ENCODE peak calls at places on chromosomes 1 and 21, in four cellular contexts. V, B, X and L are unnamed samples.

GRCh38 chr1:22139817-22140216 is 3.1 kb downstream of the WNT4 start:
- DNase-seq in V (no peak), B (no peak), X (no peak), L (no peak)

GRCh38 chr1:201448981-201449380 is 20.0 kb downstream of the PHLDA3 start:
- DNase-seq in V (no peak), B (no peak), X (peak), L (no peak)

GRCh38 chr1:39394598-39394997 is 96.8 kb upstream of the BMP8A start:
- DNase-seq in V (no peak), B (no peak), X (no peak), L (peak)

GRCh38 chr1:100699744-100700143 is 19.8 kb upstream of the VCAM1 start:
- DNase-seq in V (no peak), B (no peak), X (no peak), L (no peak)

GRCh38 chr1:33012165-33012564 is 24.5 kb downstream of the AK2 start:
- DNase-seq in V (no peak), B (no peak), X (no peak), L (no peak)

GRCh38 chr1:115701090-115701489 is 59.3 kb downstream of the VANGL1 start:
- DNase-seq in V (no peak), B (no peak), X (no peak), L (no peak)

GRCh38 chr1:178411756-178412399 is 84.9 kb downstream of the CLEC20A start:
- DNase-seq in V (no peak), B (no peak), X (no peak), L (no peak)

GRCh38 chr1:202007703-202008489 is 2.5 kb upstream of the ELF3 start:
- DNase-seq in V (no peak), B (peak), X (no peak), L (peak)

GRCh38 chr1:13498553-13498952 is 15.2 kb downstream of the LRRC38 start:
- DNase-seq in V (no peak), B (no peak), X (no peak), L (no peak)

GRCh38 chr1:77220687-77221463 is 1.6 kb upstream of the PIGK start:
- DNase-seq in V (no peak), B (no peak), X (no peak), L (no peak)

GRCh38 chr1:245859510-245860114 is 647.5 kb downstream of the SMYD3 start:
- DNase-seq in V (no peak), B (no peak), X (no peak), L (no peak)

GRCh38 chr21:21196087-21196486 is 197.9 kb downstream of the NCAM2 start:
- DNase-seq in V (no peak), B (no peak), X (no peak), L (no peak)

GRCh38 chr1:230285351-230285750 is 140.8 kb downstream of the PGBD5 start:
- DNase-seq in V (no peak), B (no peak), X (no peak), L (no peak)

GRCh38 chr1:197733324-197733723 is 42.0 kb downstream of the DENND1B start:
- DNase-seq in V (no peak), B (no peak), X (peak), L (no peak)

GRCh38 chr1:204398197-204399125 is 13.2 kb downstream of the PPP1R15B start:
- DNase-seq in V (peak), B (peak), X (peak), L (peak)

GRCh38 chr1:52432807-52433206 is 28.4 kb downstream of the PRPF38A start:
- DNase-seq in V (no peak), B (no peak), X (no peak), L (no peak)

GRCh38 chr1:47837866-47838561 is 159.2 kb downstream of the TRABD2B start:
- DNase-seq in V (no peak), B (no peak), X (peak), L (no peak)

GRCh38 chr1:97632075-97632474 is 288.8 kb downstream of the DPYD start:
- DNase-seq in V (peak), B (no peak), X (no peak), L (no peak)

GRCh38 chr1:226223786-226224244 is 351 bp downstream of the MIXL1 start:
- DNase-seq in V (peak), B (peak), X (no peak), L (no peak)

GRCh38 chr1:11078631-11079030 is 18.8 kb upstream of the SRM start:
- DNase-seq in V (no peak), B (no peak), X (no peak), L (no peak)

GRCh38 chr21:44791993-44792392 is 9.6 kb downstream of the UBE2G2 start:
- DNase-seq in V (no peak), B (no peak), X (peak), L (no peak)

GRCh38 chr21:44349847-44350772 is 3.3 kb upstream of the TRPM2 start:
- DNase-seq in V (no peak), B (no peak), X (no peak), L (no peak)

GRCh38 chr21:25369524-25370300 is 237.6 kb downstream of the MRPL39 start:
- DNase-seq in V (no peak), B (no peak), X (no peak), L (no peak)

GRCh38 chr21:17900281-17900989 is 81.3 kb upstream of the C21orf91 start:
- DNase-seq in V (no peak), B (no peak), X (no peak), L (no peak)

GRCh38 chr1:231200417-231201031 is 38.7 kb downstream of the TRIM67 start:
- DNase-seq in V (peak), B (peak), X (no peak), L (no peak)

GRCh38 chr1:218459878-218460277 is 114.7 kb downstream of the TGFB2 start:
- DNase-seq in V (peak), B (no peak), X (peak), L (peak)

GRCh38 chr21:38343691-38344090 is 86.9 kb downstream of the KCNJ15 start:
- DNase-seq in V (no peak), B (no peak), X (no peak), L (no peak)

GRCh38 chr1:40777224-40777970 is 6.2 kb upstream of the KCNQ4 start:
- DNase-seq in V (no peak), B (peak), X (no peak), L (no peak)

GRCh38 chr1:30681782-30682181 is 41.6 kb downstream of the MATN1 start:
- DNase-seq in V (no peak), B (no peak), X (no peak), L (no peak)

GRCh38 chr1:73998348-73998959 is 199.5 kb downstream of the LRRIQ3 start:
- DNase-seq in V (peak), B (no peak), X (peak), L (peak)

GRCh38 chr1:237953238-237953637 is 62.5 kb upstream of the ZP4 start:
- DNase-seq in V (no peak), B (no peak), X (no peak), L (no peak)

GRCh38 chr1:31574749-31575372 is 1.5 kb upstream of the TINAGL1 start:
- DNase-seq in V (no peak), B (peak), X (no peak), L (no peak)

GRCh38 chr1:113452921-113453770 is 62.8 kb downstream of the MAGI3 start:
- DNase-seq in V (peak), B (peak), X (peak), L (peak)

GRCh38 chr1:36320767-36321118 is 2.7 kb downstream of the EVA1B start:
- DNase-seq in V (no peak), B (no peak), X (no peak), L (no peak)

GRCh38 chr1:201023517-201023902 is at the start of gene KIF21B:
- DNase-seq in V (peak), B (peak), X (peak), L (no peak)

GRCh38 chr1:235882816-235883215 is 16.1 kb upstream of the LYST start:
- DNase-seq in V (no peak), B (no peak), X (no peak), L (no peak)
- TF ChIP-seq ZBTB33 in V (no peak), B (no peak), X (no peak), L (no peak)

GRCh38 chr1:55400560-55400959 is 185.4 kb upstream of the USP24 start:
- DNase-seq in V (peak), B (no peak), X (no peak), L (no peak)

GRCh38 chr1:55402676-55403464 is 187.7 kb upstream of the USP24 start:
- DNase-seq in V (no peak), B (no peak), X (no peak), L (no peak)

GRCh38 chr1:55399385-55399784 is 184.2 kb upstream of the USP24 start:
- DNase-seq in V (peak), B (no peak), X (no peak), L (no peak)

GRCh38 chr1:55402117-55402516 is 187.0 kb upstream of the USP24 start:
- DNase-seq in V (no peak), B (no peak), X (no peak), L (no peak)
- TF ChIP-seq MAX in V (no peak), B (no peak), X (no peak), L (no peak)

DNA sequence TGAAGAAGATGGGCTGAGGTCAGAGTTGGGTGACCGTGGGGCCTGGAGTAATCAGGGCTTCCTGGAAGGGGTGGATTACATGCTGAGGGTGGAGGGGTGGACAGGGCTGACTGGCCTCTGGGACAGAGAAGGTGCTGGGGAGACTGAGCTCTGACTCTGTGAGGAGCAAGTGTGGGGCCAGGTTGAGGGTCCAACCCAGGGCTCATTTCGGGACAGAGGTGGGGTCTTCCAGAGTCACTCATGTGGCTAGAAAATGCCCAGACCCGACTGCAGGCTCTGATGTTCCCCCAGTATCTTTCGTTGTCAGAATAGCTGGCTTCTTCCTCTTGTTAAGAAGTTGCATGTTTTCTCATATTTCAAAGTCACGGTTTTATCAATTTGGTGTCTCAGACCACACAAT is 311.8 kb downstream of the PTPRU start:
- DNase-seq in V (no peak), B (no peak), X (no peak), L (no peak)
- TF ChIP-seq ELF1 in V (no peak), B (no peak), X (no peak), L (no peak)

GRCh38 chr1:164576311-164577271 is 17.6 kb downstream of the PBX1 start:
- DNase-seq in V (no peak), B (no peak), X (no peak), L (no peak)

GRCh38 chr1:164581762-164582161 is 22.8 kb downstream of the PBX1 start:
- DNase-seq in V (no peak), B (no peak), X (no peak), L (no peak)

GRCh38 chr1:164578474-164579200 is 19.7 kb downstream of the PBX1 start:
- DNase-seq in V (no peak), B (no peak), X (no peak), L (no peak)

GRCh38 chr1:164577291-164577690 is 18.3 kb downstream of the PBX1 start:
- DNase-seq in V (no peak), B (no peak), X (no peak), L (no peak)

GRCh38 chr1:164579346-164579745 is 20.4 kb downstream of the PBX1 start:
- DNase-seq in V (no peak), B (no peak), X (no peak), L (no peak)
- TF ChIP-seq ZBTB33 in V (no peak), B (no peak), X (no peak), L (no peak)

GRCh38 chr1:168279253-168279652 is 1.4 kb upstream of the TBX19 start:
- DNase-seq in V (no peak), B (no peak), X (no peak), L (no peak)

GRCh38 chr1:168271636-168272035 is 9.0 kb upstream of the TBX19 start:
- DNase-seq in V (no peak), B (no peak), X (no peak), L (peak)

DNA sequence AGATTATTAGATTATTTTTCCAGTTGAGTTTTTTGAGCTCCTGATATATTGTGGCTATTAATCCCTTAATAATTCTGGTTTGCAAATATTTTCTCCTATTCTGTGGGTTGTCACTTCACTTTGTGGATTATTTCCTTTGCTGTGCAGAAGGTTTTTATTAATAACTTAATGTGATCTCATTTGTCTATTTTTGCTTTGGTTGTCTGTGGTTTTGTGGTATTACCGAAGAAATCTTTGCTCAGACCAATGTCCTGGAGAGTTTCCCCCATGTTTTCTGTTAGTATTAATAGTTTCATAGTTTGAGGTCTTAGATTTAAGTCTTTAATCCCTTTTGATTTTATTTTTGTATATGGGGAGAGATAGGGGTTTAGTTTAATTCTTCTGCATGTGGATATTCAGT is 7.1 kb upstream of the TBX19 start:
- DNase-seq in V (no peak), B (no peak), X (no peak), L (no peak)
- TF ChIP-seq MAX in V (no peak), B (no peak), X (no peak), L (no peak)

GRCh38 chr1:152758636-152759035 is 811 bp downstream of the KPRP start:
- DNase-seq in V (no peak), B (no peak), X (no peak), L (no peak)

GRCh38 chr1:152757747-152758146 is at the start of gene KPRP:
- DNase-seq in V (no peak), B (no peak), X (no peak), L (no peak)

GRCh38 chr1:152761609-152762213 is 3.9 kb downstream of the KPRP start:
- DNase-seq in V (no peak), B (no peak), X (no peak), L (no peak)

GRCh38 chr1:152760551-152761190 is 2.8 kb downstream of the KPRP start:
- DNase-seq in V (no peak), B (no peak), X (no peak), L (no peak)

DNA sequence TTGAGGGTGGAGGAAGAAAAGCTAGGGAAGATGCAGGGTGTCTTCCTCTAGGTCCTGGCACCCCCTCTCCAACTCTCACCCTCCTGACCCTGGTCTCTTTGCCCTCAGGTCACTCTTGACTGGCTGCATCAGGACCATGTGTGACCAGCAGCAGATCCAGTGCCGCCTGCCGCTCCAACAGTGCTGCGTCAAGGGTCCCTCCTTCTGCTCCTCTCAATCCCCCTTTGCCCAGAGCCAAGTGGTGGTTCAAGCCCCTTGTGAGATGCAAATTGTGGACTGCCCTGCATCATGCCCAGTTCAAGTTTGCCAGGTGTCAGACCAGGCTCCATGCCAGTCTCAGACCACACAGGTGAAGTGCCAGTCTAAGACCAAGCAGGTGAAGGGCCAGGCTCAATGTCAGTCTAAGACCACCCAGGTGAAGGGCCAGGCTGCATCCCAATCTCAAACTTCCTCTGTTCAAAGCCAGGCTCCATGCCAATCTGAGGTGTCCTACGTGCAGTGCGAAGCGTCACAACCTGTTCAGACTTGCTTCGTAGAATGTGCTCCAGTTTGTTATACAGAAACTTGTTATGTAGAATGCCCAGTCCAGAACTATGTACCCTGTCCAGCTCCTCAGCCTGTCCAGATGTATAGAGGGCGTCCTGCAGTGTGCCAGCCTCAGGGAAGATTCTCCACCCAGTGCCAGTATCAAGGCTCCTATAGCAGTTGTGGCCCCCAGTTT is 1.8 kb downstream of the KPRP start:
- DNase-seq in V (no peak), B (no peak), X (no peak), L (no peak)
- TF ChIP-seq ELF1 in V (no peak), B (no peak), X (no peak), L (no peak)

DNA sequence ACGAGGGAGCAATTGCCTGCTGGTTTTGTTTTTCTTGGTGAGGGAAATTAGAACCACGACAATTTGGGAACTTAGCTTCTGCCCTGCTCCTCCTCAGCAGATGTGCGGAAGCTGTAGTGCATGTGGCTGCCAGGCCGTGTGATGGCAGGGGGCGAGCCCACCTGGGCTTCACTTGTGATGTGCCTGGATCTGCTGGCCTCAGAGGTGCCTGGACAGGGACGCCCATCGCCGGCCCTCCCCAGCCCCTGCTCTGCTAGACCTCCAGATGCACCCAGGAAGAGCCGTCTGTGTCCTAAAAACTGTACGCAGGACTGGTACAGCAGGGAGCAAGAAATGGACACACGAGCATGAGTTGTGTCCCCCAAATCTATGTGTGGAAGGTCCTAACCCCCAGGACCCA is 28.6 kb upstream of the C1orf174 start:
- DNase-seq in V (no peak), B (no peak), X (no peak), L (no peak)
- TF ChIP-seq ZBTB33 in V (no peak), B (no peak), X (no peak), L (no peak)

DNA sequence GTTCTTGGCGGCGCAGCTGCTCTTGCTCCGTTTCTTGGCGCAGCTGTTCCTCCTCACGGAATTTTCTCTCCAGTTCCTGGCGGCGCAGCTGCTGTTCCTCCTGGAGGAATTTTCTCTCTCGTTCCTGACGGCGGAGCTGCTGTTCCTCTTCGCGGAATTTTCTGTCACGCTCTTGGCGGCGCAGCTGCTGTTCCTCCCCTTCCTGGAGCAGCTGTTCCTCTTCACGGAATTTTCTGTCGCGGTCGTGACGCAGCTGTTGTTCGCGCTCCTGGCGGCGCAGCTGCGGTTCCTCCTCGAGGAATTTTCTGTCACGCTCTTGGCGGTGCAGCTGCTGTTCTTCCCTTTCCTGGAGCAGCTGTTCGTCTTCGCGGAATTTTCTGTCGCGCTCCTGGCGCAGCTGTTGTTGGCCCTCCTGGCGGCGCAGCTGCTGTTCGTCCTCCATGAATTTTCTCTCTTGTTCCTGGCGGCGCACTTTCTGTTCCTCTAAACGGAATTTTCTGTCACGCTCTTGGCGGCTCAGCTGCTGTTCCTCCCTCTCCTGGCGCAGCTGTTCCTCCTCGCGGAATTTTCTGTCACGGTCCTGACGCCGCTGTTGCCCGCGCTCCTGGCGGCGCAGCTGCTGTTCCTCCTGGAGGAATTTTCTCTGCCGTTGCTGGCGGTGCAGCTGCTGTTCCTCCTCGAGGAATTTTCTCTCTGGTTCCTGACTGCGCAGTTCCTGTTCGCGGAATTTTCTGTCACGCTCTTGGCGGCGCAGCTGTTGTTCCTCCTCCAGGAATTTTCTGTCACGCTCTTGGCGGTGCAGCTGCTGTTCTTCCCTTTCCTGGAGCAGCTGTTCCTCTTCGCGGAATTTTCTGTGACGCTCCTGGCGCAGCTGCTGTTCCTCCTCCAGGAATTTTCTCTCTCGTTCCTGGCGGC is 7.0 kb downstream of the TCHH start:
- DNase-seq in V (no peak), B (no peak), X (no peak), L (peak)
- TF ChIP-seq MAX in V (no peak), B (no peak), X (no peak), L (peak)